ENCODE peak calls at places on chromosomes 12 and 14, in four cellular contexts. D is T-helper 1 cell, Q is progenitor cell of endocrine pancreas, U is HT-29. A is an unnamed sample.

GRCh38 chr12:50505945-50506344 is 1.2 kb downstream of the DIP2B start:
- DNase-seq in D (no peak), Q (no peak), U (no peak), A (no peak)

GRCh38 chr12:87020071-87020470 is 763.9 kb upstream of the MGAT4C start:
- DNase-seq in D (no peak), Q (no peak), U (no peak), A (no peak)

GRCh38 chr12:26465419-26466097 is 270.2 kb downstream of the SSPN start:
- DNase-seq in D (no peak), Q (no peak), U (peak), A (no peak)

GRCh38 chr12:69935651-69936100 is 110.6 kb downstream of the MYRFL start:
- DNase-seq in D (no peak), Q (no peak), U (no peak), A (no peak)

GRCh38 chr14:73634333-73634833 is 10.4 kb upstream of the DNAL1 start:
- DNase-seq in D (no peak), Q (peak), U (peak), A (no peak)

GRCh38 chr12:17609152-17609551 is 480.8 kb downstream of the RERGL start:
- DNase-seq in D (no peak), Q (no peak), U (no peak), A (no peak)

GRCh38 chr12:116455540-116456306 is 103.5 kb upstream of the MAP1LC3B2 start:
- DNase-seq in D (no peak), Q (no peak), U (peak), A (peak)

GRCh38 chr12:10249690-10250455 is 37.2 kb downstream of the GABARAPL1 start:
- DNase-seq in D (no peak), Q (no peak), U (no peak), A (no peak)

A was measured in AG04449.